ENCODE peak calls at places on chromosomes 13 and 19, in four cellular contexts. K, B, N and X are unnamed samples.

GRCh38 chr13:111480976-111481375 is 160.5 kb downstream of the TEX29 start:
- DNase-seq in B (no peak), K (no peak), N (no peak), X (no peak)

GRCh38 chr19:43731346-43731745 is 15.5 kb downstream of the IRGC start:
- DNase-seq in B (no peak), K (no peak), N (no peak), X (no peak)

GRCh38 chr13:27035892-27036235 is 135.7 kb downstream of the USP12 start:
- DNase-seq in B (no peak), K (no peak), N (no peak), X (no peak)

GRCh38 chr19:13026478-13026999 is 31.3 kb downstream of the NFIX start:
- DNase-seq in B (no peak), K (no peak), N (peak), X (no peak)

GRCh38 chr13:107202371-107203023 is 634.6 kb upstream of the ARGLU1 start:
- DNase-seq in K (no peak), N (peak), B (no peak), X (no peak)

GRCh38 chr19:48961673-48962028 is 3.5 kb upstream of the FTL start:
- DNase-seq in N (no peak), K (no peak), B (no peak), X (no peak)

GRCh38 chr13:49098198-49098597 is 121.9 kb upstream of the MLNR start:
- DNase-seq in B (no peak), N (no peak), K (no peak), X (no peak)

GRCh38 chr19:45798995-45799517 is 6.4 kb upstream of the DMWD start:
- DNase-seq in N (peak), B (peak), K (peak), X (peak)

GRCh38 chr19:21109116-21109515 is 27.1 kb downstream of the ZNF714 start:
- DNase-seq in B (no peak), K (no peak), N (no peak), X (no peak)

GRCh38 chr19:32471095-32471494 is 65.5 kb downstream of the DPY19L3 start:
- DNase-seq in B (no peak), N (no peak), K (no peak), X (no peak)

DNA sequence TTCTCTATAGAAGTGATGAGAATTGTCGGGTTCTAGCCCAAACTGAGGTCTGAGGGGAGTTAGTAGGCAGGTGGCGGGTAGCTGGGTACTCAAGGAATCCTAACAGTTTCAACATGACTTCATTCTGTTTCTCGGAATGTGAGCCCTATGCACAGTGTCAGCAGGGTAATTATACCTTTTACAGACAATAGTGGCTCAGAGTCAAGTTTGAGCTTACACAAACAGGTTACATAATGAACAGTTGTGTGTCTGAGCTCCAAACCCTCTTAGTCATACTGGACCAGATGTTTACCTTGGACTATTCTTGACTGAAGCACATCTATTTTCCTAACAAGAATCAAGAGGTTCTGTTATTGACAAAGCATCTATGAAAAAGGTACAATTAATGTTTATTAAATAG is 1066.7 kb upstream of the PCDH20 start:
- DNase-seq in B (no peak), K (no peak), N (peak), X (no peak)
- TF ChIP-seq FOXK2 in B (no peak), K (no peak), N (no peak), X (no peak)

DNA sequence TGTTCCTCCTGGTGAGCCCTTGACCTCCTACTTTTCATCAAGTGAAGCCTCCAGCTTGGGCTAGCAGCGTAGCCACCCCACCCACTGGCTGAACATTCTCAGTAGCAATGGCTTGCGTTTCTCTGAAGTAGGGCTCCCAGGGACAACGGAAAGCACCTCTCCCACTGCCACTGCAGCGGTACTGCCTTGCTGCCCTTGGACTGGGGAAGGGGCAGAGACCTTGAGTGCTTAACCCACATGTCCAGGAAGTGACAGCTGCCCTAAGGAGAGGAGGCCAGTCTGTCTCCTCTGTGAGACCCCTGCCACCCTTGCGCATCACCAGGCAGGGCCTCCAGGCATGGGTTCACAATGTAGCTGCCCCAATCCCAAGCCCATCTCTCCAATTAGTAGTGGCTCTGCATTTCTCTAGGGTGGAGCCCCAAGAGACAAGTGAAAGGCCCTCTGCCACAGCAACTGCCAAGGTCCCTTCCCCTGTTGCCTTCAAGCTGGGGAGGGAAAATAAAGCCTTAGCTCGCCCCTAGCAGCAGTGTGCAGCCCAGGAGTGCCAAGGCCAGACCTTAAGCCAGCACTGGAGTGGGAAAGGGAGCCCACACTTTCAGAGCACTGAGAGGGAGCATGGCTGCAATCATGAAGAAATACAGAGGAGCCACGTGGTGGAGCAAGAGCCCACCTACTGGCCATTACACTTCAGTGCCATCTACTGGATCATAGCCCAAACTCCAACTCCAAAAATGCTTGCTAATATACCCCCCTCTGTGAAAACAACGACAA is 175.9 kb upstream of the TRPC4 start:
- DNase-seq in N (peak), B (peak), K (no peak), X (peak)
- TF ChIP-seq FOXK2 in N (no peak), B (no peak), K (no peak), X (no peak)

DNA sequence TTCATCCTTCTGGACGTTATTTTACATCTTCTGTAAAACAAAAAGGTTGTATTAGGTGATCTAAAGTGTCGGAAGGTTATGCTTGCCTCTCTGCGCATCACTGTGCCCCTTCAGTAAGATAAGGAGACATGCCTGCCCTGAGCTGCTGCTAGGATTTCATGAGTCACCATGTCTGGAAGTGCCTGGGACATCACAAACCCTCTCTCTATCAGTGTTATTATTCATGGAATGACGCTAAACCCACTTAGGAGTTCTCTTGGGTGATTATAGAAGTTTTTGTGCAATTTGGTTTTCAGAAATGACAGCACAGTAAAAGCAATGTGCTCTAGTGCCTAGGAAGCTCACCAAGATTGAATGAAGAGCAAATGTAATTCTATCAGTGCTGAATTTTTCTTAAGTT is 617.7 kb downstream of the DCT start:
- DNase-seq in K (no peak), N (no peak), B (no peak), X (peak)
- TF ChIP-seq FOXK2 in K (no peak), N (no peak), B (no peak), X (no peak)

GRCh38 chr13:30690282-30691188 is 44.8 kb upstream of the ALOX5AP start:
- DNase-seq in K (no peak), N (no peak), B (no peak), X (no peak)
- TF ChIP-seq FOXK2 in K (no peak), N (no peak), B (no peak), X (no peak)

GRCh38 chr13:20721454-20722357 is 18.2 kb downstream of the IL17D start:
- DNase-seq in K (no peak), N (no peak), B (peak), X (no peak)
- TF ChIP-seq FOXK2 in K (no peak), N (no peak), B (no peak), X (no peak)

DNA sequence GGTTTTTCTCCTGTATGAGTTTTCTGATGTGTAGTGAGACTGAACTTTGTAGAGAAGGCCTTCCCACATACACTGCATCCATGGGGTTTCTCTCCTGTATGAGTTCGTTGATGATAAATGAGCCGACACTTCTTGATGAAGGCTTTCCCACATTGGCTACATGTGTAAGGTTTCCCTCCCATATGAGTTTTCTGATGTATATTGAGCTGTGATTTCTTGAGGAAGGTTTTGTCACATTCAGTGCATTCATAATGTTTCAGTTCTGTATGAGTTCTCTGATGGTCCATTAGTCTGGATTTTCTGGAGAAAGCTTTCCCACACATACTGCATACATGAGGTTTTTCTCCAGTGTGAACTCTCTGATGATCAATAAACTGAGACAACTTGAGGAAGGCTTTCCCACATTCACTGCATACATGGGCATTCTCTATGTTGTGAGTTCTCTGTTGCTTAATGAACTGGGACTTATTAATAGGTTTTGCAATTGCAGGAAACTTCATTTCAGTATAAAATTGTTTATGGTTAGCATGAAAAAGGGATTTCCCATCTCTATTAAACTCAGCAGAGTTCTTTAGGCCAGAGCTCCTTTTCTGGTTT is 7.5 kb upstream of the ZNF350 start:
- DNase-seq in B (no peak), N (no peak), K (no peak), X (no peak)
- TF ChIP-seq FOXK2 in B (no peak), N (no peak), K (no peak), X (no peak)

DNA sequence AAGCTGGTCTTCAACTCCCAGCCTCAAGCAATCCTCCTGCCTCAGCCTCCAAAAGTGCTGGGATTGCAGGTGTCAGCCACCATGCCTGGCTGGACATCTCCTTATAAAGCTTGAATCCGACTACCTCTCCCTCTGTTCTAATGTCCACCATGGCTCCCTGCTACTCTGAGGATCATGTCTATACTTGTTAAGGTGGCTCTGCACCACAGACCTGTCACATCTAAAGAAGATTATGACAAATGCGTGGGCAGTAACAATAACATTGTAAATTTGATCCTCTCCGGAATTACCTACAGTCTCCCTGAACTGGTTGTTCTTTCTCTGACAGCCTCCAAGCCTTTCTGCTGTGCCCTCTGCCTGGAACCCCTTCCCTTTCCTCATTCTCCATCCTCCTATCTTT is 1.8 kb downstream of the NXNL1 start:
- DNase-seq in K (no peak), N (no peak), B (no peak), X (no peak)
- TF ChIP-seq FOXK2 in K (no peak), N (no peak), B (no peak), X (no peak)

GRCh38 chr19:55641376-55642152 is 762 bp downstream of the ZNF580 start:
- DNase-seq in K (no peak), B (peak), N (no peak), X (no peak)
- TF ChIP-seq FOXK2 in K (no peak), B (no peak), N (no peak), X (no peak)